ENCODE peak calls at places on chromosomes 1 and 21, in five cellular contexts. N, A, E, X and P are unnamed samples.

GRCh38 chr1:60283690-60284089 is 210.1 kb upstream of the C1orf87 start:
- DNase-seq in E (peak), X (no peak), N (no peak), A (peak), P (no peak)

GRCh38 chr1:197614916-197615692 is 160.2 kb downstream of the DENND1B start:
- DNase-seq in N (peak), A (peak), E (peak), X (no peak), P (no peak)

GRCh38 chr21:45378258-45378966 is 26.6 kb upstream of the COL18A1 start:
- DNase-seq in X (no peak), A (peak), N (peak), E (peak), P (peak)

GRCh38 chr1:18955442-18956188 is 861 bp downstream of the IFFO2 start:
- DNase-seq in E (peak), N (peak), X (no peak), A (no peak), P (peak)

GRCh38 chr1:180282401-180282800 is 52.3 kb downstream of the LHX4 start:
- DNase-seq in A (no peak), N (no peak), E (no peak), X (no peak), P (no peak)

GRCh38 chr1:119253366-119253765 is 112.9 kb upstream of the WARS2 start:
- DNase-seq in E (no peak), A (peak), X (no peak), N (no peak), P (no peak)

GRCh38 chr1:46020005-46020404 is 112.4 kb downstream of the PIK3R3 start:
- DNase-seq in E (no peak), A (no peak), X (no peak), N (no peak), P (no peak)

GRCh38 chr1:156608036-156608674 is 6.9 kb upstream of the GPATCH4 start:
- DNase-seq in E (peak), A (peak), N (peak), X (peak), P (no peak)

GRCh38 chr1:103561612-103562395 is 9.6 kb upstream of the AMY2B start:
- DNase-seq in X (peak), E (no peak), A (no peak), N (no peak), P (no peak)

GRCh38 chr1:226814751-226815496 is 55.5 kb upstream of the PSEN2 start:
- DNase-seq in N (no peak), E (peak), A (peak), X (no peak), P (peak)

GRCh38 chr1:52059326-52059725 is 3.2 kb downstream of the BTF3L4 start:
- DNase-seq in E (no peak), N (no peak), X (no peak), A (peak), P (no peak)

GRCh38 chr1:2466834-2467554 is 9.1 kb upstream of the PLCH2 start:
- DNase-seq in X (no peak), A (no peak), N (peak), E (no peak), P (no peak)

GRCh38 chr1:189678779-189679178 is 798.9 kb downstream of the BRINP3 start:
- DNase-seq in E (no peak), X (no peak), A (no peak), N (peak), P (no peak)
- TF ChIP-seq CTCF in E (peak), X (peak), A (peak), N (peak), P (no peak)

GRCh38 chr1:244862699-244863490 is 1.4 kb downstream of the HNRNPU start:
- DNase-seq in E (peak), A (peak), N (peak), X (peak), P (peak)
- TF ChIP-seq CTCF in E (no peak), A (no peak), N (no peak), X (no peak), P (no peak)

GRCh38 chr1:49102752-49103151 is 326.1 kb upstream of the BEND5 start:
- DNase-seq in E (no peak), A (peak), N (no peak), X (no peak), P (no peak)

GRCh38 chr1:49098866-49099265 is 322.2 kb upstream of the BEND5 start:
- DNase-seq in X (no peak), N (no peak), A (no peak), E (no peak), P (no peak)

GRCh38 chr1:49106438-49106837 is 329.7 kb upstream of the BEND5 start:
- DNase-seq in E (no peak), X (no peak), A (no peak), N (no peak), P (no peak)

GRCh38 chr1:49104575-49104974 is 327.9 kb upstream of the BEND5 start:
- DNase-seq in E (no peak), A (no peak), X (no peak), N (peak), P (no peak)
- TF ChIP-seq CTCF in E (no peak), A (no peak), X (no peak), N (peak), P (no peak)

GRCh38 chr1:26724118-26724517 is 28.3 kb downstream of the ARID1A start:
- DNase-seq in A (no peak), E (no peak), N (no peak), X (no peak), P (no peak)

GRCh38 chr1:26723013-26723991 is 27.5 kb downstream of the ARID1A start:
- DNase-seq in A (peak), E (peak), N (peak), X (peak), P (peak)

GRCh38 chr1:26721669-26722355 is 26.0 kb downstream of the ARID1A start:
- DNase-seq in E (no peak), X (no peak), A (no peak), N (no peak), P (no peak)

GRCh38 chr1:26717066-26717465 is 21.3 kb downstream of the ARID1A start:
- DNase-seq in A (no peak), N (no peak), X (no peak), E (no peak), P (no peak)

DNA sequence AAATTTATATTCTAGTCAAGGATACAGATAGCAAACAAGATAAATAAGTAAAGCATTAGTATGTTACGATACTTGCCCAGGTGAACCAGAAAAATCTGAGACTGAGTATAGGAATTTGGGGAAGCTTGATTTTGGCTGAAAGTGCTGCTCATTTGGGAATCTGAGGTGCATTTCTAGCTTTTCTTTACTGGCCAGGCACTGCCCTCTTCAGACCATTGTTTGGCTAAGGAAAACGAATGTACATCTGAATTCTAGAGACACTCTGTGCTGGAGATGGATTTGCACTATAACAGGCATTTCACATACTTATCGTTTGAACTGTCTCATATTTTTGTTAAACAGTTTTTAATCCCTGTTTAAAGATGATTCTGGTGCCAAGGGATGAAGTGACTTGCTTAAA is 23.4 kb downstream of the ARID1A start:
- DNase-seq in E (no peak), N (no peak), X (no peak), A (no peak), P (no peak)
- TF ChIP-seq CTCF in E (peak), N (peak), X (peak), A (peak), P (peak)

GRCh38 chr1:203395746-203396145 is 44.8 kb upstream of the FMOD start:
- DNase-seq in N (no peak), A (no peak), E (no peak), X (no peak), P (no peak)
- TF ChIP-seq CTCF in N (no peak), A (no peak), E (no peak), X (no peak), P (no peak)

GRCh38 chr1:90475623-90476022 is 241.5 kb downstream of the BARHL2 start:
- DNase-seq in E (peak), A (peak), X (no peak), N (peak), P (no peak)
- TF ChIP-seq CTCF in E (peak), A (peak), X (no peak), N (peak), P (no peak)

GRCh38 chr1:17653728-17654351 is 101.3 kb upstream of the ACTL8 start:
- DNase-seq in E (peak), A (peak), N (peak), X (peak), P (no peak)
- TF ChIP-seq CTCF in E (peak), A (peak), N (peak), X (peak), P (peak)